ENCODE peak calls at places on chromosomes 6 and 20, in eight cellular contexts. U, L, W, B, K, J, I and V are unnamed samples.

GRCh38 chr20:37327748-37328147 is 18.2 kb upstream of the SRC start:
- DNase-seq in U (no peak), L (peak), W (no peak), B (peak), K (peak), J (no peak), I (no peak), V (peak)

GRCh38 chr6:33207569-33208088 is 671 bp upstream of the RING1 start:
- DNase-seq in U (no peak), L (peak), W (no peak), B (peak), K (peak), J (peak), I (peak), V (peak)

GRCh38 chr20:2602746-2603145 is 49.7 kb upstream of the NOP56 start:
- DNase-seq in U (no peak), L (no peak), W (no peak), B (no peak), K (no peak), J (no peak), I (no peak), V (no peak)

GRCh38 chr20:22511943-22512910 is 72.1 kb downstream of the FOXA2 start:
- DNase-seq in U (no peak), L (no peak), W (no peak), B (no peak), K (no peak), J (no peak), I (peak), V (no peak)

GRCh38 chr20:4813839-4814695 is 92.4 kb downstream of the PRND start:
- DNase-seq in U (peak), L (peak), W (peak), B (peak), K (no peak), J (no peak), I (peak), V (no peak)

GRCh38 chr6:160300076-160300695 is 41.6 kb upstream of the SLC22A2 start:
- DNase-seq in U (no peak), L (no peak), W (no peak), B (no peak), K (no peak), J (no peak), I (peak), V (no peak)

GRCh38 chr20:6696001-6696400 is 71.5 kb upstream of the BMP2 start:
- DNase-seq in U (no peak), L (no peak), W (no peak), B (no peak), K (no peak), J (no peak), I (no peak), V (no peak)

GRCh38 chr6:169172435-169172834 is 81.2 kb downstream of the THBS2 start:
- DNase-seq in U (no peak), L (no peak), W (no peak), B (no peak), K (no peak), J (peak), I (no peak), V (peak)

GRCh38 chr20:3818155-3819151 is 1.9 kb upstream of the AP5S1 start:
- DNase-seq in U (no peak), L (peak), W (no peak), B (peak), K (peak), J (peak), I (peak), V (peak)

GRCh38 chr6:118697554-118697953 is 46.2 kb upstream of the CEP85L start:
- DNase-seq in U (no peak), L (no peak), W (no peak), B (no peak), K (peak), J (no peak), I (no peak), V (no peak)

GRCh38 chr6:16602035-16602434 is 159.2 kb downstream of the ATXN1 start:
- DNase-seq in U (peak), L (no peak), W (no peak), B (no peak), K (no peak), J (no peak), I (no peak), V (no peak)

GRCh38 chr20:19975901-19976300 is 41.3 kb upstream of the NAA20 start:
- DNase-seq in U (no peak), L (no peak), W (no peak), B (no peak), K (peak), J (peak), I (peak), V (peak)

GRCh38 chr6:123658848-123659247 is 22.1 kb upstream of the TRDN start:
- DNase-seq in U (no peak), L (no peak), W (no peak), B (no peak), K (no peak), J (no peak), I (no peak), V (no peak)

GRCh38 chr6:144343736-144344428 is 58.7 kb downstream of the UTRN start:
- DNase-seq in U (peak), L (no peak), W (peak), B (peak), K (no peak), J (no peak), I (peak), V (no peak)

GRCh38 chr6:157521665-157522335 is 140.8 kb downstream of the ZDHHC14 start:
- DNase-seq in U (no peak), L (no peak), W (no peak), B (no peak), K (no peak), J (no peak), I (peak), V (no peak)

GRCh38 chr6:153058291-153058690 is 55.8 kb upstream of the MTRF1L start:
- DNase-seq in U (no peak), L (no peak), W (no peak), B (no peak), K (no peak), J (peak), I (peak), V (peak)

GRCh38 chr6:143803769-143804540 is 39.2 kb upstream of the LTV1 start:
- DNase-seq in U (no peak), L (no peak), W (no peak), B (no peak), K (no peak), J (no peak), I (no peak), V (no peak)

GRCh38 chr6:107620736-107621135 is 130.8 kb downstream of the SOBP start:
- DNase-seq in U (no peak), L (no peak), W (no peak), B (no peak), K (no peak), J (peak), I (peak), V (no peak)

GRCh38 chr6:138692978-138693909 is 80.3 kb upstream of the CCDC28A start:
- DNase-seq in U (no peak), L (peak), W (peak), B (peak), K (peak), J (peak), I (peak), V (peak)

GRCh38 chr6:12718025-12718424 is 1.5 kb downstream of the PHACTR1 start:
- DNase-seq in U (no peak), L (no peak), W (no peak), B (no peak), K (no peak), J (peak), I (peak), V (peak)

GRCh38 chr6:74715362-74716068 is 490.3 kb downstream of the COL12A1 start:
- DNase-seq in U (no peak), L (no peak), W (no peak), B (no peak), K (no peak), J (peak), I (peak), V (peak)

GRCh38 chr20:2946988-2947961 is 74.0 kb downstream of the PTPRA start:
- DNase-seq in U (no peak), L (no peak), W (no peak), B (no peak), K (no peak), J (peak), I (no peak), V (peak)

GRCh38 chr20:44212792-44213191 is 2.2 kb upstream of the OSER1 start:
- DNase-seq in U (no peak), L (no peak), W (no peak), B (no peak), K (no peak), J (no peak), I (peak), V (no peak)

GRCh38 chr6:85460154-85460950 is 10.5 kb downstream of the NT5E start:
- DNase-seq in U (no peak), L (no peak), W (no peak), B (no peak), K (no peak), J (peak), I (no peak), V (peak)

GRCh38 chr6:31090973-31091364 is 21.4 kb downstream of the C6orf15 start:
- DNase-seq in U (no peak), L (no peak), W (no peak), B (no peak), K (no peak), J (no peak), I (no peak), V (no peak)

GRCh38 chr20:31698803-31699718 is 23.6 kb downstream of the BCL2L1 start:
- DNase-seq in U (no peak), L (peak), W (no peak), B (no peak), K (peak), J (peak), I (peak), V (peak)

GRCh38 chr6:35152067-35152707 is 11.0 kb upstream of the TCP11 start:
- DNase-seq in U (no peak), L (no peak), W (no peak), B (no peak), K (no peak), J (no peak), I (peak), V (no peak)

GRCh38 chr6:99151634-99152344 is 197.7 kb downstream of the FAXC start:
- DNase-seq in U (peak), L (no peak), W (peak), B (no peak), K (no peak), J (peak), I (peak), V (peak)

GRCh38 chr20:35327074-35327976 is 35.1 kb upstream of the FAM83C start:
- DNase-seq in U (no peak), L (no peak), W (no peak), B (no peak), K (no peak), J (peak), I (no peak), V (no peak)

GRCh38 chr6:32935551-32936246 is 5.1 kb downstream of the HLA-DMB start:
- DNase-seq in U (no peak), L (no peak), W (no peak), B (no peak), K (no peak), J (no peak), I (no peak), V (no peak)

GRCh38 chr6:140203611-140204553 is 829.4 kb upstream of the CITED2 start:
- DNase-seq in U (no peak), L (no peak), W (no peak), B (no peak), K (no peak), J (peak), I (no peak), V (peak)

GRCh38 chr6:90403489-90404381 is 107.1 kb upstream of the BACH2 start:
- DNase-seq in U (no peak), L (no peak), W (no peak), B (no peak), K (peak), J (peak), I (peak), V (peak)

GRCh38 chr20:51725584-51726176 is 42.5 kb downstream of the ATP9A start:
- DNase-seq in U (no peak), L (no peak), W (no peak), B (no peak), K (no peak), J (no peak), I (peak), V (no peak)

GRCh38 chr6:118717106-118717505 is 65.7 kb upstream of the CEP85L start:
- DNase-seq in U (no peak), L (no peak), W (no peak), B (no peak), K (no peak), J (no peak), I (no peak), V (no peak)

DNA sequence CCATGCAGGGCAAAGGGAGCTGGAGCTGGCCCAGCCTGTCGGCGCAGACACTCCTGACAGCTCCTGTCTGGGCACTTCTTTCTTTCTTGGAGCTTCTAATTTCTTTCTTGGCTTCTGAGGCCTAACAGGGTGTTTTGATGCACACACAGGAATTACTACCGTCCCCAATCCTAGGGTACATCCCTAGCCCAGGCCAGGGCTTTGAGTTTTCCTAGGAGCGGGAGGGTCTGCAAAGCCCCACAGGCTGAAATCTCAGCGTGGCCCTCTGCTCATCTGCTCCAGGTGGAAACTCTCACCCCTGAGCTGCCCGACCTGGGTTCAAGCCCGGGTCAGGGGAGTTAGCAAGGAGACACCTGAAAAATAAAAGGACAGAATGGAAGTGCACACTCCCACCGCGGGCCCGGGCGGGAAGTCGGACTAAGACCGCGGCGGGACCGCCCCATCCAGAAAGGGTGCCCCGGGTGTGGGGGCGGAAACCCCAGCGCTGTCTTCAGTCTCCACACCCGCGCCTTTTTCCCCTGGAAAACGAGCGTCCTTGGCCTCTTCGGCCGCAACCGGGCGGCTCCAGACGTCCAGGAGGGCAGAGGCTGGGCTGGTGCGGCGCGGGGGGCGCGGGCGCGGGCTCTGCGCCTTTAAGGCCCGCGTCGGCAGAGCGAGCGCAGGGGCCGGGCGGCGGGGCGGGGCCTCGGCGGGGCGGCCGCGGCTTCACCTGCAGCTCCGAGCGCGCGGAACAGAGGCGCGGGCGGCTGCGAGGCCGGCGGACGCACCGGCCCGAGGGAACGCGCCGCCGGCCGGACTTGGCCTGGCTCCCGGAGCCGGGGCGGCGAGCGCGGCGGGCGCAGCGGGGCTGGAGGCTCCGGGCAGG is at the start of gene CDH4:
- DNase-seq in U (no peak), L (no peak), W (no peak), B (no peak), K (no peak), J (peak), I (no peak), V (no peak)
- H3K4me3 ChIP-seq in U (no peak), L (peak), W (no peak), B (peak), K (peak), J (peak), I (peak), V (peak)

GRCh38 chr20:38725458-38725958 is 1.2 kb downstream of the SLC32A1 start:
- DNase-seq in U (no peak), L (no peak), W (no peak), B (no peak), K (no peak), J (no peak), I (no peak), V (no peak)

GRCh38 chr20:38724603-38725457 is 544 bp downstream of the SLC32A1 start:
- DNase-seq in U (no peak), L (no peak), W (no peak), B (no peak), K (no peak), J (no peak), I (no peak), V (no peak)

GRCh38 chr20:38727602-38728236 is 3.4 kb downstream of the SLC32A1 start:
- DNase-seq in U (no peak), L (no peak), W (no peak), B (no peak), K (no peak), J (no peak), I (no peak), V (no peak)

GRCh38 chr20:38726849-38727601 is 2.7 kb downstream of the SLC32A1 start:
- DNase-seq in U (no peak), L (no peak), W (peak), B (no peak), K (no peak), J (no peak), I (no peak), V (no peak)

GRCh38 chr20:38725959-38726848 is 1.9 kb downstream of the SLC32A1 start:
- DNase-seq in U (no peak), L (peak), W (peak), B (no peak), K (no peak), J (no peak), I (no peak), V (no peak)
- TF ChIP-seq CTCF in U (peak), L (peak), W (no peak), B (peak), K (peak), J (peak), I (peak), V (peak)

DNA sequence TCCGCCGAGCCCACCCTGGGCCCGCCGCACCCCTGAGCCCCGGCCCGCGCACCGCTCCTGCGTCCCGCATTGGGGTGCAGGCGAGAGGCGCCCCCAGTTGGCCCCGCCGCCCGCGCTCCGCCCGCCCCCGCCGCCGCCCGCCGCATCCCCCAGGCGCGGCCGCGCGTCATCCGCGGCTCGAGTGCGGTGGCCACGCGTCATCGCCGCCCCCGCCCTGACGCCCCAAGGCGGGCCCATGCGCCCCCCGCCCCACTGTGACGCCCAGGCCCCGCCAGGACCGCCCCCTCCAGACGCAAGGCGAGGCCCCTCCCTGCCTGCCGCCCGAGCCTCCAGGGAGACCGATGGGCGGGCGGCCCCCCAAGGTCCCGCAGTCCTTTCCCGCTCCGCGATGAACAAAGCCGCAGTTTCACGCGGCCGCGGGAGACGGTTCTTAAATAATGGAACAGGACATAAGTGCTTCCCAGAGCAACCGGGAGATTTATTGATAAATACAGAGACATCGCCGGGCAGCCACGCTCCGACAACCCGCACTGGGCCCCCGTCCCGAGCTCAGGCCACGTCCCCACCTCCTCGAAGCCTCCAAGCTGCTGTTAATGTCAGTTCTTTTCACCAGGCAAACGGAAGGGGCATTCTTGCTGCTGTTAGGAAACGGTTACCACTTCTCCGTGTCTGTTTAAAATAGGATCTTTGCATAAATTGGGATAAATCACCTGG is at the start of gene ANKRD60:
- DNase-seq in U (no peak), L (no peak), W (no peak), B (no peak), K (no peak), J (peak), I (no peak), V (peak)
- H3K4me3 ChIP-seq in U (no peak), L (no peak), W (no peak), B (peak), K (no peak), J (peak), I (peak), V (peak)

GRCh38 chr6:47379328-47379727 is 69.6 kb upstream of the TNFRSF21 start:
- DNase-seq in U (no peak), L (no peak), W (no peak), B (no peak), K (no peak), J (peak), I (peak), V (no peak)
- TF ChIP-seq CTCF in U (no peak), L (no peak), W (no peak), B (no peak), K (no peak), J (no peak), I (no peak), V (no peak)

DNA sequence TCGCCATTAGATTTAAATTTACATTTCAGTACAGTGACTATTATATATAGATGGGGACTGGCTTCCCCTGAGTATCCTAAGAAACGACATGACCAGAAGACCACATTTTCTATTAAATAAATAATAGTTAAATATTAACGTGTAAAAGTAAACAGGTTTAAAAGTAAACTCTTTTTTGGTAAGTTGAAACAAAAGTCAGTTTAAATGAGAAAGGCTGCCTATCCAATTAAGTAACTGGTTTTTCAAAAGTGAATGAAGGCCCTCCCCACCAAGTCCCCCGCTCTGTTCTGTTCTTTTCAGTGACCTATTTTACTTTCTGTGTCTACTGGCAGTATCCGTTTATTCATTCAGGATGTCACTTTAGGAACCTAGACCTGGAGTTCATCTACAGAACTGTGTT is 32.0 kb downstream of the QKI start:
- DNase-seq in U (no peak), L (no peak), W (no peak), B (no peak), K (no peak), J (no peak), I (no peak), V (no peak)
- H3K4me3 ChIP-seq in U (no peak), L (no peak), W (no peak), B (no peak), K (peak), J (no peak), I (no peak), V (no peak)

DNA sequence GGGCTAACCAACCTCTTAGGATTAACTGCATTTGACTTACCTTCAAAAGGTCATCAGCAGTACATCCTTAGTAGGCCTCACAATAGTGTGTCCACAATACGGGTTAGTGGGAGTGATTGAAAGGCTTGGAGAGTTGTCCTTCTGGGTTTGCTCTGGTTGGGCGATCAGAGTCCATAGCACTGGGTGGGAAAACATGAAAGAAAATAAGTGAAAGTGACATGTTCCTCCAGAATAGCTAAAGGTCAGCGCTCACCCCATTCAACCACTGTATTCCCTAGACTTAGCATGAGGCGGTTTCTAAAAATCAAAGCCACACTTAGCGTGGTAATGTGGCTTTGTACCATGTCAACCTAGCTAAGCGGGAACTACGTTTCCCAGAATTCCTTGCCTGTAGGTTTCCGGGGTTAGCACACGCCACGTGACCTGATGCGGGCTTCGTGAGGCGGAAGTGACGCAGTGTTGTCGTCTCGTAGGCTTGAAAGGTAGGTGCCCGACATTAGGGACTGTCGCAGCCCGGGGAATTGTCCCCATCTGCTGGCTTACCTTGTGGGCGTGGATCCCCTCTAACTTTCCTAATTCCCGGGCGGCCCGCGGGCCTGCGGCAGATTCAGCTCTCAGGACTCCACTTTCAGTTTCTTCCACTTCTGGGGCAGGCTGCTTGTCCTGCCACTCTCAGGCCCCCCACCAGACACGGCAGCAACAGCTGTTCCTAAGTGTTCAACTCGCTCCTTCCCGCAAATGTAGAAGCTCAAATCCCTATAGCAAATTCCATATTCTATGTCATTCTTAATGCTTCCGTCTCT is 19.8 kb upstream of the SCP2D1 start:
- DNase-seq in U (peak), L (peak), W (peak), B (peak), K (peak), J (peak), I (peak), V (peak)
- TF ChIP-seq CTCF in U (peak), L (peak), W (no peak), B (no peak), K (no peak), J (no peak), I (no peak), V (peak)

GRCh38 chr20:24736844-24737211 is 212.2 kb upstream of the CST7 start:
- DNase-seq in U (no peak), L (no peak), W (no peak), B (no peak), K (no peak), J (no peak), I (no peak), V (no peak)
- H3K4me3 ChIP-seq in U (no peak), L (no peak), W (no peak), B (no peak), K (no peak), J (no peak), I (no peak), V (no peak)